ENCODE peak calls at places on chromosomes 12 and 14, in five cellular contexts. S is RPMI7951, O is WTC11, W is AG04450, G is iris pigment epithelial cell. U is an unnamed sample.

GRCh38 chr12:71840226-71840847 is 778 bp downstream of the TBC1D15 start:
- DNase-seq in S (peak), O (no peak), W (peak), G (peak), U (no peak)

GRCh38 chr12:109926488-109927210 is 26.6 kb downstream of the TCHP start:
- DNase-seq in S (no peak), O (no peak), W (no peak), G (no peak), U (no peak)

GRCh38 chr12:17333287-17333686 is 727.3 kb upstream of the LMO3 start:
- DNase-seq in S (no peak), O (no peak), W (no peak), G (no peak), U (no peak)

GRCh38 chr14:23865502-23865901 is 88.1 kb upstream of the DHRS4 start:
- DNase-seq in S (peak), O (no peak), W (no peak), G (no peak), U (no peak)

GRCh38 chr14:62209287-62209899 is 447.2 kb downstream of the SNAPC1 start:
- DNase-seq in S (peak), O (no peak), W (peak), G (peak), U (no peak)

GRCh38 chr14:105867961-105868599 is 341.7 kb downstream of the TMEM121 start:
- DNase-seq in S (no peak), O (peak), W (no peak), G (no peak), U (no peak)

GRCh38 chr14:96940009-96940408 is 142.8 kb downstream of the VRK1 start:
- DNase-seq in S (peak), O (peak), W (no peak), G (peak), U (no peak)

GRCh38 chr12:93921511-93921910 is 226.9 kb upstream of the PLXNC1 start:
- DNase-seq in S (no peak), O (no peak), W (no peak), G (no peak), U (no peak)

GRCh38 chr12:132771126-132771838 is 9.7 kb upstream of the ANKLE2 start:
- DNase-seq in S (no peak), O (no peak), W (no peak), G (peak), U (no peak)

GRCh38 chr12:47881826-47882427 is 22.9 kb downstream of the VDR start:
- DNase-seq in S (peak), O (no peak), W (peak), G (peak), U (no peak)

GRCh38 chr14:99280041-99280731 is 8.2 kb upstream of the BCL11B start:
- DNase-seq in S (no peak), O (no peak), W (no peak), G (no peak), U (no peak)

GRCh38 chr12:13472690-13473089 is 276.2 kb downstream of the EMP1 start:
- DNase-seq in S (peak), O (no peak), W (no peak), G (peak), U (no peak)

GRCh38 chr12:111653596-111653995 is 32.2 kb downstream of the BRAP start:
- DNase-seq in S (no peak), O (no peak), W (no peak), G (no peak), U (no peak)

GRCh38 chr12:2332947-2333346 is 280.2 kb downstream of the CACNA1C start:
- DNase-seq in S (peak), O (no peak), W (no peak), G (peak), U (no peak)

GRCh38 chr14:91911474-91912032 is 35.9 kb downstream of the FBLN5 start:
- DNase-seq in S (peak), O (peak), W (no peak), G (peak), U (peak)

GRCh38 chr12:122888232-122888752 is 7.6 kb downstream of the VPS37B start:
- DNase-seq in S (no peak), O (peak), W (no peak), G (peak), U (peak)

GRCh38 chr12:65878540-65878939 is 54.3 kb downstream of the HMGA2 start:
- DNase-seq in S (no peak), O (peak), W (no peak), G (no peak), U (no peak)

GRCh38 chr14:90579816-90580215 is 183.0 kb downstream of the CALM1 start:
- DNase-seq in S (no peak), O (no peak), W (no peak), G (no peak), U (no peak)

GRCh38 chr12:45991289-45992249 is 1.2 kb upstream of the SCAF11 start:
- DNase-seq in S (peak), O (peak), W (no peak), G (peak), U (peak)

GRCh38 chr14:79732911-79733310 is 478.4 kb downstream of the DIO2 start:
- DNase-seq in S (peak), O (no peak), W (no peak), G (peak), U (no peak)

GRCh38 chr12:46546634-46547273 is 174.2 kb upstream of the SLC38A2 start:
- DNase-seq in S (no peak), O (no peak), W (no peak), G (peak), U (no peak)

GRCh38 chr12:69130064-69130463 is 109.3 kb upstream of the CPSF6 start:
- DNase-seq in S (no peak), O (no peak), W (no peak), G (peak), U (no peak)

GRCh38 chr12:12818693-12819092 is 5.5 kb downstream of the DDX47 start:
- DNase-seq in S (no peak), O (no peak), W (no peak), G (no peak), U (no peak)

GRCh38 chr14:78259831-78260230 is 89.7 kb downstream of the NRXN3 start:
- DNase-seq in S (peak), O (no peak), W (no peak), G (no peak), U (no peak)

GRCh38 chr14:61064210-61064609 is 83.2 kb downstream of the SLC38A6 start:
- DNase-seq in S (no peak), O (no peak), W (no peak), G (no peak), U (no peak)

GRCh38 chr14:104956290-104956890 is 21.8 kb downstream of the AHNAK2 start:
- DNase-seq in S (no peak), O (no peak), W (no peak), G (no peak), U (no peak)

GRCh38 chr14:68307769-68308168 is 485.1 kb downstream of the ZFP36L1 start:
- DNase-seq in S (peak), O (no peak), W (no peak), G (no peak), U (no peak)

GRCh38 chr12:46320731-46321130 is 51.8 kb downstream of the SLC38A2 start:
- DNase-seq in S (no peak), O (no peak), W (no peak), G (no peak), U (no peak)

GRCh38 chr14:58898655-58899316 is 261.0 kb downstream of the DACT1 start:
- DNase-seq in S (peak), O (no peak), W (peak), G (peak), U (no peak)

GRCh38 chr12:78375461-78375860 is 489.1 kb upstream of the SYT1 start:
- DNase-seq in S (no peak), O (no peak), W (no peak), G (no peak), U (no peak)

GRCh38 chr14:77498120-77498979 is at the start of gene ISM2:
- DNase-seq in S (peak), O (peak), W (no peak), G (peak), U (no peak)

GRCh38 chr12:103626498-103626897 is 39.4 kb downstream of the STAB2 start:
- DNase-seq in S (no peak), O (peak), W (no peak), G (no peak), U (no peak)

GRCh38 chr14:21308479-21309237 is 28.8 kb downstream of the RPGRIP1 start:
- DNase-seq in S (peak), O (peak), W (no peak), G (peak), U (peak)

GRCh38 chr12:80702889-80703605 is 4.4 kb upstream of the MYF6 start:
- DNase-seq in S (peak), O (no peak), W (peak), G (peak), U (no peak)

GRCh38 chr14:68244272-68244975 is 424.8 kb downstream of the RAD51B start:
- DNase-seq in S (peak), O (no peak), W (no peak), G (no peak), U (no peak)